ENCODE peak calls at places on chromosomes 11 and 22, in six cellular contexts. I, X, E, L, M and Y are unnamed samples.

GRCh38 chr11:68839953-68840641 is 1.6 kb downstream of the CPT1A start:
- DNase-seq in L (peak; percentile 80), M (no peak), I (peak; percentile 46), X (no peak), E (no peak), Y (peak; percentile 74)

GRCh38 chr11:92384316-92384715 is 159.7 kb downstream of the FAT3 start:
- DNase-seq in X (no peak), E (no peak), I (no peak), M (no peak), L (no peak), Y (no peak)

GRCh38 chr11:78414321-78415051 is 3.1 kb downstream of the GAB2 start:
- DNase-seq in M (no peak), E (peak; percentile 17), X (no peak), I (no peak), L (peak; percentile 62), Y (peak; percentile 54)

GRCh38 chr11:110479445-110480101 is 49.8 kb downstream of the FDX1 start:
- DNase-seq in M (no peak), I (no peak), L (peak; percentile 9), X (no peak), E (no peak), Y (peak; percentile 51)

GRCh38 chr11:47552086-47552580 is 799 bp downstream of the CELF1 start:
- DNase-seq in I (no peak), M (no peak), E (no peak), L (peak; percentile 62), X (no peak), Y (peak; percentile 64)

GRCh38 chr11:131615611-131616010 is 245.2 kb downstream of the NTM start:
- DNase-seq in I (no peak), X (peak; percentile 18), E (no peak), L (no peak), M (no peak), Y (no peak)

GRCh38 chr11:78583889-78584288 is 9.2 kb upstream of the NARS2 start:
- DNase-seq in L (peak; percentile 56), M (no peak), I (no peak), X (no peak), E (no peak), Y (no peak)

GRCh38 chr11:64337538-64338249 is 2.3 kb upstream of the CCDC88B start:
- DNase-seq in X (no peak), L (no peak), E (no peak), I (no peak), M (no peak), Y (no peak)

GRCh38 chr11:59545179-59546020 is 34.1 kb downstream of the OR4D9 start:
- DNase-seq in I (no peak), E (no peak), M (no peak), L (no peak), X (no peak), Y (no peak)

GRCh38 chr11:62025429-62026105 is 58.1 kb upstream of the FTH1 start:
- DNase-seq in M (peak; percentile 60), L (no peak), I (peak; percentile 80), E (peak; percentile 30), X (peak; percentile 94), Y (no peak)

GRCh38 chr11:117528061-117528780 is 200.6 kb downstream of the CEP164 start:
- DNase-seq in M (no peak), E (no peak), X (no peak), I (no peak), L (peak; percentile 28), Y (no peak)

GRCh38 chr22:27816552-27816951 is 15.0 kb upstream of the MN1 start:
- DNase-seq in M (no peak), L (no peak), X (no peak), E (no peak), I (no peak), Y (no peak)

GRCh38 chr11:128339721-128340271 is 247.6 kb downstream of the ETS1 start:
- DNase-seq in X (no peak), M (no peak), L (no peak), E (no peak), I (no peak), Y (no peak)

GRCh38 chr11:110366234-110366633 is 63.5 kb upstream of the FDX1 start:
- DNase-seq in M (no peak), E (peak; percentile 20), I (no peak), X (no peak), L (peak; percentile 64), Y (no peak)

GRCh38 chr11:83070044-83070877 is 1.4 kb downstream of the RAB30 start:
- DNase-seq in L (no peak), M (no peak), X (peak; percentile 64), I (no peak), E (no peak), Y (peak; percentile 30)

GRCh38 chr11:133492895-133493294 is 39.4 kb downstream of the OPCML start:
- DNase-seq in L (no peak), E (no peak), M (no peak), X (no peak), I (no peak), Y (no peak)

GRCh38 chr11:64874841-64875240 is 3.6 kb downstream of the EHD1 start:
- DNase-seq in E (no peak), L (no peak), X (no peak), I (no peak), M (no peak), Y (no peak)

GRCh38 chr11:123690490-123690889 is 36.1 kb upstream of the SCN3B start:
- DNase-seq in I (no peak), E (no peak), L (no peak), M (no peak), X (no peak), Y (no peak)

GRCh38 chr11:9459573-9460321 is 1.1 kb upstream of the ZNF143 start:
- DNase-seq in M (peak; percentile 5), E (no peak), I (no peak), L (peak; percentile 59), X (no peak), Y (peak; percentile 73)

GRCh38 chr11:70483077-70483861 is 84.9 kb downstream of the CTTN start:
- DNase-seq in I (no peak), X (no peak), L (peak; percentile 26), M (no peak), E (peak; percentile 22), Y (peak; percentile 23)

GRCh38 chr11:64870176-64870892 is 8.1 kb downstream of the EHD1 start:
- DNase-seq in L (no peak), M (no peak), E (no peak), I (no peak), X (peak; percentile 92), Y (no peak)

GRCh38 chr11:114587398-114587953 is 8.1 kb downstream of the NXPE4 start:
- DNase-seq in I (no peak), X (no peak), L (no peak), M (no peak), E (no peak), Y (no peak)

GRCh38 chr11:78564037-78564888 is 10.4 kb downstream of the NARS2 start:
- DNase-seq in X (no peak), M (peak; percentile 24), L (peak; percentile 89), E (peak; percentile 20), I (no peak), Y (peak; percentile 80)

GRCh38 chr11:74748211-74749126 is at the start of gene RNF169:
- DNase-seq in L (peak; percentile 100), M (peak; percentile 83), E (peak; percentile 97), X (peak; percentile 97), I (peak; percentile 95), Y (peak; percentile 98)

GRCh38 chr11:108500169-108500568 is 2.0 kb upstream of the POGLUT3 start:
- DNase-seq in M (no peak), X (no peak), E (no peak), I (no peak), L (no peak), Y (no peak)

GRCh38 chr22:27135582-27135981 is 478.2 kb downstream of the MIAT start:
- DNase-seq in E (no peak), M (no peak), L (no peak), I (no peak), X (no peak), Y (no peak)

GRCh38 chr11:69402251-69402892 is 79.1 kb upstream of the LINC01488 start:
- DNase-seq in X (no peak), I (no peak), M (no peak), E (no peak), L (no peak), Y (no peak)

GRCh38 chr11:88604255-88604654 is 266.7 kb upstream of the CTSC start:
- DNase-seq in X (no peak), I (no peak), L (no peak), E (no peak), M (no peak), Y (no peak)

GRCh38 chr11:5726351-5726750 is 9.9 kb upstream of the OR56B1 start:
- DNase-seq in L (no peak), X (no peak), I (no peak), M (no peak), E (no peak), Y (no peak)

GRCh38 chr11:117259417-117259816 is 26.9 kb downstream of the RNF214 start:
- DNase-seq in X (no peak), E (no peak), I (no peak), L (no peak), M (no peak), Y (no peak)

GRCh38 chr11:45857834-45858492 is 10.7 kb downstream of the CRY2 start:
- DNase-seq in I (peak; percentile 58), M (no peak), E (no peak), L (peak; percentile 8), X (peak; percentile 76), Y (no peak)

GRCh38 chr11:20355221-20356219 is 8.0 kb upstream of the HTATIP2 start:
- DNase-seq in I (peak; percentile 33), M (peak; percentile 18), L (peak; percentile 83), E (peak; percentile 41), X (no peak), Y (peak; percentile 71)

GRCh38 chr11:17845431-17845881 is 110.9 kb downstream of the KCNC1 start:
- DNase-seq in I (no peak), M (no peak), X (no peak), E (no peak), L (no peak), Y (no peak)

GRCh38 chr11:60912851-60913550 is 957 bp upstream of the TMEM109 start:
- DNase-seq in L (no peak), X (no peak), I (peak; percentile 25), M (no peak), E (no peak), Y (no peak)

GRCh38 chr11:66859686-66860448 is 3.0 kb downstream of the LRFN4 start:
- DNase-seq in X (no peak), E (no peak), L (no peak), I (peak; percentile 24), M (no peak), Y (no peak)

GRCh38 chr22:32204211-32204855 is 540 bp downstream of the RFPL2 start:
- DNase-seq in E (peak; percentile 55), X (no peak), L (peak; percentile 82), I (no peak), M (no peak), Y (no peak)